ENCODE peak calls at places on chromosomes 16 and 17, in seven cellular contexts. One of them, this sample, is unnamed.

GRCh38 chr16:77157346-77157745 is 33.6 kb upstream of the MON1B start:
- DNase-seq in mammary epithelial cell: no peak
- DNase-seq in mesothelial cell of epicardium: no peak
- DNase-seq in MM.1S: no peak
- DNase-seq in psoas muscle: no peak
- DNase-seq in AG04449: no peak
- DNase-seq in neural crest cell: no peak
- DNase-seq in this sample: no peak

GRCh38 chr17:78398390-78398789 is 19.9 kb downstream of the PGS1 start:
- DNase-seq in mammary epithelial cell: no peak
- DNase-seq in mesothelial cell of epicardium: no peak
- DNase-seq in neural crest cell: no peak
- DNase-seq in psoas muscle: no peak
- DNase-seq in AG04449: no peak
- DNase-seq in MM.1S: no peak
- DNase-seq in this sample: no peak

GRCh38 chr17:51028176-51028863 is 92.3 kb downstream of the SPAG9 start:
- DNase-seq in neural crest cell: no peak
- DNase-seq in AG04449: no peak
- DNase-seq in psoas muscle: no peak
- DNase-seq in mesothelial cell of epicardium: no peak
- DNase-seq in MM.1S: no peak
- DNase-seq in mammary epithelial cell: no peak
- DNase-seq in this sample: no peak

GRCh38 chr16:88338111-88338510 is 44.6 kb upstream of the ZNF469 start:
- DNase-seq in psoas muscle: no peak
- DNase-seq in AG04449: no peak
- DNase-seq in mesothelial cell of epicardium: no peak
- DNase-seq in mammary epithelial cell: no peak
- DNase-seq in neural crest cell: no peak
- DNase-seq in MM.1S: no peak
- DNase-seq in this sample: no peak

GRCh38 chr16:68257906-68258800 is 6.2 kb upstream of the SLC7A6 start:
- DNase-seq in MM.1S: peak
- DNase-seq in mammary epithelial cell: peak
- DNase-seq in psoas muscle: no peak
- DNase-seq in neural crest cell: no peak
- DNase-seq in mesothelial cell of epicardium: no peak
- DNase-seq in AG04449: peak
- DNase-seq in this sample: no peak

GRCh38 chr17:82836823-82837357 is 2.9 kb downstream of the ZNF750 start:
- DNase-seq in MM.1S: no peak
- DNase-seq in mesothelial cell of epicardium: no peak
- DNase-seq in AG04449: no peak
- DNase-seq in mammary epithelial cell: no peak
- DNase-seq in psoas muscle: no peak
- DNase-seq in neural crest cell: no peak
- DNase-seq in this sample: no peak

GRCh38 chr16:57981636-57982035 is 10.7 kb upstream of the CNGB1 start:
- DNase-seq in neural crest cell: no peak
- DNase-seq in MM.1S: no peak
- DNase-seq in AG04449: no peak
- DNase-seq in mesothelial cell of epicardium: no peak
- DNase-seq in psoas muscle: no peak
- DNase-seq in mammary epithelial cell: no peak
- DNase-seq in this sample: no peak

GRCh38 chr17:12348476-12348875 is 317.2 kb upstream of the MYOCD start:
- DNase-seq in MM.1S: no peak
- DNase-seq in AG04449: no peak
- DNase-seq in mesothelial cell of epicardium: no peak
- DNase-seq in mammary epithelial cell: no peak
- DNase-seq in psoas muscle: no peak
- DNase-seq in neural crest cell: no peak
- DNase-seq in this sample: no peak

GRCh38 chr17:15290605-15291004 is 25.5 kb upstream of the PMP22 start:
- DNase-seq in MM.1S: no peak
- DNase-seq in mammary epithelial cell: no peak
- DNase-seq in AG04449: no peak
- DNase-seq in neural crest cell: no peak
- DNase-seq in mesothelial cell of epicardium: no peak
- DNase-seq in psoas muscle: no peak
- DNase-seq in this sample: no peak

GRCh38 chr16:48892884-48893283 is 282.9 kb upstream of the N4BP1 start:
- DNase-seq in MM.1S: no peak
- DNase-seq in neural crest cell: no peak
- DNase-seq in AG04449: no peak
- DNase-seq in psoas muscle: no peak
- DNase-seq in mammary epithelial cell: no peak
- DNase-seq in mesothelial cell of epicardium: no peak
- DNase-seq in this sample: no peak

GRCh38 chr16:85370881-85371651 is 242.1 kb upstream of the GSE1 start:
- DNase-seq in MM.1S: no peak
- DNase-seq in psoas muscle: peak
- DNase-seq in neural crest cell: no peak
- DNase-seq in mesothelial cell of epicardium: no peak
- DNase-seq in mammary epithelial cell: peak
- DNase-seq in AG04449: no peak
- DNase-seq in this sample: no peak

GRCh38 chr17:64118452-64118979 is 11.4 kb downstream of the ERN1 start:
- DNase-seq in MM.1S: no peak
- DNase-seq in mammary epithelial cell: no peak
- DNase-seq in neural crest cell: no peak
- DNase-seq in AG04449: no peak
- DNase-seq in mesothelial cell of epicardium: no peak
- DNase-seq in psoas muscle: peak
- DNase-seq in this sample: no peak

GRCh38 chr17:2253768-2254406 is 49.7 kb downstream of the SMG6 start:
- DNase-seq in mammary epithelial cell: no peak
- DNase-seq in AG04449: no peak
- DNase-seq in MM.1S: peak
- DNase-seq in neural crest cell: no peak
- DNase-seq in psoas muscle: no peak
- DNase-seq in mesothelial cell of epicardium: no peak
- DNase-seq in this sample: peak

GRCh38 chr16:67936876-67937605 is 391 bp upstream of the PSMB10 start:
- DNase-seq in psoas muscle: no peak
- DNase-seq in neural crest cell: no peak
- DNase-seq in mammary epithelial cell: peak
- DNase-seq in AG04449: no peak
- DNase-seq in MM.1S: peak
- DNase-seq in mesothelial cell of epicardium: no peak
- DNase-seq in this sample: peak

GRCh38 chr17:59746849-59747445 is 39.5 kb downstream of the VMP1 start:
- DNase-seq in mammary epithelial cell: peak
- DNase-seq in MM.1S: peak
- DNase-seq in mesothelial cell of epicardium: no peak
- DNase-seq in psoas muscle: no peak
- DNase-seq in neural crest cell: no peak
- DNase-seq in AG04449: no peak
- DNase-seq in this sample: peak
- TF ChIP-seq CTCF in mammary epithelial cell: peak
- TF ChIP-seq CTCF in MM.1S: peak
- TF ChIP-seq CTCF in mesothelial cell of epicardium: peak
- TF ChIP-seq CTCF in psoas muscle: peak
- TF ChIP-seq CTCF in neural crest cell: peak
- TF ChIP-seq CTCF in AG04449: peak
- TF ChIP-seq CTCF in this sample: peak

GRCh38 chr17:688100-688989 is 26.3 kb downstream of the VPS53 start:
- DNase-seq in neural crest cell: no peak
- DNase-seq in AG04449: no peak
- DNase-seq in MM.1S: no peak
- DNase-seq in psoas muscle: no peak
- DNase-seq in mesothelial cell of epicardium: no peak
- DNase-seq in mammary epithelial cell: no peak
- DNase-seq in this sample: no peak
- TF ChIP-seq CTCF in neural crest cell: peak
- TF ChIP-seq CTCF in AG04449: peak
- TF ChIP-seq CTCF in MM.1S: no peak
- TF ChIP-seq CTCF in psoas muscle: no peak
- TF ChIP-seq CTCF in mesothelial cell of epicardium: no peak
- TF ChIP-seq CTCF in mammary epithelial cell: no peak
- TF ChIP-seq CTCF in this sample: no peak

DNA sequence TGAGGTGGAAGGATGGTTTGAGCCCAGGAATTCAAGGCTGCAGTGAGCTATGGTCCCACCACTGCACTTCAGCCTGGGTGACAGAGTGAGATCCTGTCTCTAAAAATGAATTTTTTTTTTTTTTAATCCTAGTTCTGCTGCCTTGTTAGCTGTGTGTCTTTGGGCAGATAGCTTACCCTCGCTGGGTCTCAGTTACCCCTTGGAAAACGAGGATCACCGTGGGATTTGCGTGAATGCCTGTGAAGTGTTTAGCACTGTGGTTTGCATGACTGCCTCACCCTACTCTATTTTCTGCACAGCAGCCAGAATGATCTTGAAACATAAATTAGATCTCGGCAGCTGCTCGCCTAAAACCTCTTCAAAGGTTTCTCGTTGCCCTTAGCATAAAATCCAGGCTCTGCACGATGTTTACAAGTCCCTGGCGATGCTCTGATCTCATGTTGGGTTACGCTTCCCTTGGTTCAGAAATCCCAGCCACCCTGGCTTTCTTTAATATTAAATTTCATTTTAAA is 71.2 kb upstream of the GRIN2A start:
- DNase-seq in MM.1S: no peak
- DNase-seq in neural crest cell: no peak
- DNase-seq in mesothelial cell of epicardium: no peak
- DNase-seq in mammary epithelial cell: no peak
- DNase-seq in psoas muscle: no peak
- DNase-seq in AG04449: no peak
- DNase-seq in this sample: no peak
- TF ChIP-seq CTCF in MM.1S: no peak
- TF ChIP-seq CTCF in neural crest cell: no peak
- TF ChIP-seq CTCF in mesothelial cell of epicardium: no peak
- TF ChIP-seq CTCF in mammary epithelial cell: no peak
- TF ChIP-seq CTCF in psoas muscle: no peak
- TF ChIP-seq CTCF in AG04449: no peak
- TF ChIP-seq CTCF in this sample: no peak

DNA sequence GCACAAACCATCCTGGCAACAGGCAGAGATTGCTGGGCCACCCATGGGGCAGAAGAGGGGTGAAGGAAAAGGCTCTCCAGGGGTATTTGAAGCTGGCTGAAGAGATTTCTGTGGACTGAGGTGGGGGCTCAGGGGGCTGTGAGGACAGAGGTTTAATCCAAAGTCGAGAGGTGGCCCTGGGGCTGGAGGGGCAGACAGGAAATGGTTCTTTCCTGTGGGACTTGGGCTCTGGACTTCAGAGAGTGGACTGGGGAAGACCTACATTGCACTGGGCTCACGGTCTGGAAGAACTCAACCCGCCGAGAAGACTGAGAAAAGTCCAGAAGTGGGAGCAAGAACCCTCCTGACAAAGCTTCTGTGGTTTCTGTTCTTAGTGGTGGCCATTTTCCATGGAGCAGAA is 2.9 kb downstream of the CCDC42 start:
- DNase-seq in mesothelial cell of epicardium: no peak
- DNase-seq in MM.1S: no peak
- DNase-seq in AG04449: no peak
- DNase-seq in psoas muscle: no peak
- DNase-seq in mammary epithelial cell: no peak
- DNase-seq in neural crest cell: no peak
- DNase-seq in this sample: no peak
- TF ChIP-seq CTCF in mesothelial cell of epicardium: no peak
- TF ChIP-seq CTCF in MM.1S: no peak
- TF ChIP-seq CTCF in AG04449: no peak
- TF ChIP-seq CTCF in psoas muscle: no peak
- TF ChIP-seq CTCF in mammary epithelial cell: no peak
- TF ChIP-seq CTCF in neural crest cell: no peak
- TF ChIP-seq CTCF in this sample: no peak